ENCODE peak calls at places on chromosomes 11 and 22, in six cellular contexts. X, N, P, B, G and Z are unnamed samples.

GRCh38 chr22:24426859-24427499 is 420 bp upstream of the ADORA2A start:
- DNase-seq in X (no peak), N (no peak), B (no peak), G (no peak), P (no peak), Z (peak; percentile 50)

GRCh38 chr11:33779849-33780528 is 5.7 kb upstream of the FBXO3 start:
- DNase-seq in G (peak; percentile 76), N (no peak), P (no peak), X (no peak), B (peak; percentile 73), Z (no peak)

GRCh38 chr11:15327786-15328231 is 213.1 kb downstream of the INSC start:
- DNase-seq in G (peak; percentile 51), X (peak; percentile 83), N (no peak), B (peak; percentile 80), P (no peak), Z (no peak)

GRCh38 chr11:77165066-77165465 is 37.0 kb downstream of the MYO7A start:
- DNase-seq in N (no peak), P (no peak), G (no peak), X (no peak), B (no peak), Z (no peak)

GRCh38 chr11:112343368-112344039 is 82.8 kb upstream of the PLET1 start:
- DNase-seq in B (no peak), P (no peak), G (no peak), X (peak; percentile 48), N (no peak), Z (no peak)

GRCh38 chr11:61489833-61490585 is 18.5 kb upstream of the LRRC10B start:
- DNase-seq in X (peak; percentile 92), P (no peak), B (peak; percentile 69), N (no peak), G (peak; percentile 75), Z (no peak)

GRCh38 chr11:126163074-126163700 is 48.3 kb downstream of the RPUSD4 start:
- DNase-seq in P (no peak), N (no peak), G (peak; percentile 88), X (no peak), B (no peak), Z (no peak)

GRCh38 chr11:93694109-93694508 is 32.6 kb downstream of the CEP295 start:
- DNase-seq in P (no peak), G (no peak), N (no peak), X (peak; percentile 8), B (no peak), Z (no peak)

GRCh38 chr11:7595016-7595869 is 78.1 kb downstream of the CYB5R2 start:
- DNase-seq in B (no peak), P (no peak), N (no peak), X (peak; percentile 18), G (no peak), Z (no peak)

GRCh38 chr11:78841451-78842060 is 266.9 kb upstream of the NARS2 start:
- DNase-seq in B (no peak), X (peak; percentile 21), N (no peak), G (no peak), P (no peak), Z (no peak)

GRCh38 chr11:48013269-48013901 is 33.0 kb downstream of the PTPRJ start:
- DNase-seq in B (no peak), G (peak; percentile 37), X (peak; percentile 66), P (peak; percentile 71), N (peak; percentile 66), Z (peak; percentile 66)

GRCh38 chr11:8019671-8020597 is 32.8 kb downstream of the EIF3F start:
- DNase-seq in B (peak; percentile 36), G (peak; percentile 78), P (peak; percentile 50), N (no peak), X (peak; percentile 58), Z (no peak)

GRCh38 chr11:113201055-113201818 is 113.1 kb upstream of the TTC12 start:
- DNase-seq in X (peak; percentile 23), N (no peak), P (no peak), G (no peak), B (no peak), Z (no peak)

GRCh38 chr22:49077036-49077393 is 750.7 kb downstream of the BRD1 start:
- DNase-seq in X (no peak), B (no peak), N (no peak), G (no peak), P (no peak), Z (no peak)

GRCh38 chr11:69307871-69308381 is 14.0 kb downstream of the MYEOV start:
- DNase-seq in N (no peak), X (no peak), P (no peak), B (no peak), G (no peak), Z (no peak)

GRCh38 chr11:36376315-36376887 is 80.3 kb downstream of the PRR5L start:
- DNase-seq in P (no peak), N (no peak), B (peak; percentile 22), X (peak; percentile 12), G (peak; percentile 20), Z (no peak)